ENCODE peak calls at places on chromosomes 13 and 19, in six cellular contexts. One of them, this sample, is unnamed.

GRCh38 chr19:10288662-10289166 is 1.0 kb upstream of the ICAM5 start:
- DNase-seq in upper lobe of right lung: peak
- DNase-seq in CD4-positive, alpha-beta T cell: no peak
- DNase-seq in neuronal stem cell: no peak
- DNase-seq in adrenal gland: no peak
- DNase-seq in HepG2: peak
- DNase-seq in this sample: no peak

GRCh38 chr13:100075700-100076587 is 12.9 kb upstream of the PCCA start:
- DNase-seq in upper lobe of right lung: no peak
- DNase-seq in adrenal gland: no peak
- DNase-seq in neuronal stem cell: no peak
- DNase-seq in CD4-positive, alpha-beta T cell: no peak
- DNase-seq in HepG2: peak
- DNase-seq in this sample: no peak

GRCh38 chr19:17294051-17294891 is 9.0 kb downstream of the ABHD8 start:
- DNase-seq in adrenal gland: peak
- DNase-seq in upper lobe of right lung: peak
- DNase-seq in neuronal stem cell: no peak
- DNase-seq in CD4-positive, alpha-beta T cell: peak
- DNase-seq in HepG2: no peak
- DNase-seq in this sample: no peak

GRCh38 chr13:44755872-44756271 is 179.7 kb upstream of the TSC22D1 start:
- DNase-seq in adrenal gland: no peak
- DNase-seq in upper lobe of right lung: no peak
- DNase-seq in CD4-positive, alpha-beta T cell: no peak
- DNase-seq in neuronal stem cell: no peak
- DNase-seq in HepG2: peak
- DNase-seq in this sample: no peak

GRCh38 chr19:12800873-12801465 is 631 bp downstream of the PRDX2 start:
- DNase-seq in neuronal stem cell: no peak
- DNase-seq in CD4-positive, alpha-beta T cell: no peak
- DNase-seq in HepG2: peak
- DNase-seq in upper lobe of right lung: no peak
- DNase-seq in adrenal gland: peak
- DNase-seq in this sample: no peak

GRCh38 chr19:40519352-40520322 is 52.8 kb downstream of the SPTBN4 start:
- DNase-seq in neuronal stem cell: no peak
- DNase-seq in adrenal gland: no peak
- DNase-seq in CD4-positive, alpha-beta T cell: no peak
- DNase-seq in HepG2: no peak
- DNase-seq in upper lobe of right lung: peak
- DNase-seq in this sample: no peak

GRCh38 chr19:28401739-28402138 is 811.2 kb downstream of the UQCRFS1 start:
- DNase-seq in CD4-positive, alpha-beta T cell: no peak
- DNase-seq in upper lobe of right lung: no peak
- DNase-seq in adrenal gland: no peak
- DNase-seq in HepG2: no peak
- DNase-seq in neuronal stem cell: no peak
- DNase-seq in this sample: no peak

GRCh38 chr13:88908896-88909535 is 1237.8 kb downstream of the SLITRK5 start:
- DNase-seq in HepG2: no peak
- DNase-seq in adrenal gland: no peak
- DNase-seq in upper lobe of right lung: no peak
- DNase-seq in CD4-positive, alpha-beta T cell: no peak
- DNase-seq in neuronal stem cell: no peak
- DNase-seq in this sample: no peak

GRCh38 chr19:3431760-3432397 is 48.4 kb downstream of the SMIM24 start:
- DNase-seq in HepG2: no peak
- DNase-seq in upper lobe of right lung: no peak
- DNase-seq in neuronal stem cell: no peak
- DNase-seq in CD4-positive, alpha-beta T cell: no peak
- DNase-seq in adrenal gland: no peak
- DNase-seq in this sample: no peak

GRCh38 chr19:40702337-40703012 is 12.0 kb upstream of the NUMBL start:
- DNase-seq in upper lobe of right lung: no peak
- DNase-seq in CD4-positive, alpha-beta T cell: no peak
- DNase-seq in adrenal gland: no peak
- DNase-seq in HepG2: peak
- DNase-seq in neuronal stem cell: no peak
- DNase-seq in this sample: no peak

GRCh38 chr19:29622191-29623070 is 16.3 kb downstream of the POP4 start:
- DNase-seq in adrenal gland: no peak
- DNase-seq in CD4-positive, alpha-beta T cell: no peak
- DNase-seq in HepG2: no peak
- DNase-seq in upper lobe of right lung: no peak
- DNase-seq in neuronal stem cell: no peak
- DNase-seq in this sample: no peak

GRCh38 chr19:16541526-16542044 is 652 bp downstream of the CHERP start:
- DNase-seq in CD4-positive, alpha-beta T cell: no peak
- DNase-seq in HepG2: no peak
- DNase-seq in upper lobe of right lung: no peak
- DNase-seq in adrenal gland: no peak
- DNase-seq in neuronal stem cell: no peak
- DNase-seq in this sample: no peak

GRCh38 chr19:41870401-41870873 is 6.6 kb upstream of the CD79A start:
- DNase-seq in CD4-positive, alpha-beta T cell: no peak
- DNase-seq in neuronal stem cell: no peak
- DNase-seq in adrenal gland: no peak
- DNase-seq in HepG2: no peak
- DNase-seq in upper lobe of right lung: no peak
- DNase-seq in this sample: no peak

GRCh38 chr13:39263033-39263432 is 224.8 kb downstream of the NHLRC3 start:
- DNase-seq in CD4-positive, alpha-beta T cell: no peak
- DNase-seq in HepG2: peak
- DNase-seq in upper lobe of right lung: no peak
- DNase-seq in adrenal gland: peak
- DNase-seq in neuronal stem cell: peak
- DNase-seq in this sample: peak

GRCh38 chr13:112055417-112056206 is 11.3 kb upstream of the SOX1 start:
- DNase-seq in neuronal stem cell: no peak
- DNase-seq in adrenal gland: no peak
- DNase-seq in HepG2: no peak
- DNase-seq in upper lobe of right lung: no peak
- DNase-seq in CD4-positive, alpha-beta T cell: no peak
- DNase-seq in this sample: no peak

GRCh38 chr13:75432045-75432444 is 49.9 kb downstream of the TBC1D4 start:
- DNase-seq in neuronal stem cell: no peak
- DNase-seq in adrenal gland: no peak
- DNase-seq in upper lobe of right lung: no peak
- DNase-seq in CD4-positive, alpha-beta T cell: no peak
- DNase-seq in HepG2: peak
- DNase-seq in this sample: no peak

GRCh38 chr19:35555301-35556005 is 8.0 kb downstream of the ATP4A start:
- DNase-seq in neuronal stem cell: peak
- DNase-seq in upper lobe of right lung: no peak
- DNase-seq in adrenal gland: peak
- DNase-seq in CD4-positive, alpha-beta T cell: no peak
- DNase-seq in HepG2: peak
- DNase-seq in this sample: no peak

GRCh38 chr13:33167521-33167920 is 118.0 kb downstream of the STARD13 start:
- DNase-seq in neuronal stem cell: no peak
- DNase-seq in upper lobe of right lung: no peak
- DNase-seq in CD4-positive, alpha-beta T cell: no peak
- DNase-seq in HepG2: peak
- DNase-seq in adrenal gland: no peak
- DNase-seq in this sample: no peak

GRCh38 chr19:33306853-33307792 is 4.8 kb upstream of the CEBPA start:
- DNase-seq in upper lobe of right lung: no peak
- DNase-seq in HepG2: no peak
- DNase-seq in neuronal stem cell: no peak
- DNase-seq in CD4-positive, alpha-beta T cell: no peak
- DNase-seq in adrenal gland: no peak
- DNase-seq in this sample: no peak

GRCh38 chr19:17441241-17442135 is 7.0 kb downstream of the TMEM221 start:
- DNase-seq in adrenal gland: no peak
- DNase-seq in neuronal stem cell: no peak
- DNase-seq in CD4-positive, alpha-beta T cell: no peak
- DNase-seq in upper lobe of right lung: no peak
- DNase-seq in HepG2: peak
- DNase-seq in this sample: no peak

GRCh38 chr19:49132974-49133609 is 13.7 kb downstream of the PPFIA3 start:
- DNase-seq in adrenal gland: no peak
- DNase-seq in upper lobe of right lung: peak
- DNase-seq in neuronal stem cell: no peak
- DNase-seq in HepG2: no peak
- DNase-seq in CD4-positive, alpha-beta T cell: no peak
- DNase-seq in this sample: no peak

GRCh38 chr13:56396318-56396717 is 744.4 kb upstream of the PRR20A start:
- DNase-seq in adrenal gland: no peak
- DNase-seq in CD4-positive, alpha-beta T cell: no peak
- DNase-seq in HepG2: no peak
- DNase-seq in upper lobe of right lung: no peak
- DNase-seq in neuronal stem cell: no peak
- DNase-seq in this sample: no peak

GRCh38 chr13:86788624-86789023 is 882.5 kb upstream of the SLITRK5 start:
- DNase-seq in HepG2: no peak
- DNase-seq in CD4-positive, alpha-beta T cell: no peak
- DNase-seq in neuronal stem cell: no peak
- DNase-seq in adrenal gland: no peak
- DNase-seq in upper lobe of right lung: no peak
- DNase-seq in this sample: no peak

GRCh38 chr19:19203012-19203856 is at the start of gene NR2C2AP:
- DNase-seq in CD4-positive, alpha-beta T cell: peak
- DNase-seq in HepG2: peak
- DNase-seq in neuronal stem cell: peak
- DNase-seq in upper lobe of right lung: peak
- DNase-seq in adrenal gland: peak
- DNase-seq in this sample: peak
- H3K27ac ChIP-seq in CD4-positive, alpha-beta T cell: peak
- H3K27ac ChIP-seq in HepG2: peak
- H3K27ac ChIP-seq in neuronal stem cell: no peak
- H3K27ac ChIP-seq in upper lobe of right lung: peak
- H3K27ac ChIP-seq in adrenal gland: peak
- H3K27ac ChIP-seq in this sample: peak

GRCh38 chr13:41611385-41611784 is 154.0 kb downstream of the RGCC start:
- DNase-seq in HepG2: no peak
- DNase-seq in upper lobe of right lung: no peak
- DNase-seq in CD4-positive, alpha-beta T cell: no peak
- DNase-seq in adrenal gland: no peak
- DNase-seq in neuronal stem cell: no peak
- DNase-seq in this sample: no peak

GRCh38 chr13:41608111-41608510 is 150.8 kb downstream of the RGCC start:
- DNase-seq in HepG2: no peak
- DNase-seq in neuronal stem cell: no peak
- DNase-seq in upper lobe of right lung: no peak
- DNase-seq in CD4-positive, alpha-beta T cell: no peak
- DNase-seq in adrenal gland: no peak
- DNase-seq in this sample: no peak

GRCh38 chr13:41608779-41609178 is 151.4 kb downstream of the RGCC start:
- DNase-seq in upper lobe of right lung: no peak
- DNase-seq in HepG2: no peak
- DNase-seq in adrenal gland: no peak
- DNase-seq in neuronal stem cell: no peak
- DNase-seq in CD4-positive, alpha-beta T cell: no peak
- DNase-seq in this sample: no peak

GRCh38 chr13:41610426-41610825 is 153.1 kb downstream of the RGCC start:
- DNase-seq in upper lobe of right lung: peak
- DNase-seq in neuronal stem cell: no peak
- DNase-seq in CD4-positive, alpha-beta T cell: no peak
- DNase-seq in adrenal gland: no peak
- DNase-seq in HepG2: peak
- DNase-seq in this sample: no peak

GRCh38 chr13:41609828-41610227 is 152.5 kb downstream of the RGCC start:
- DNase-seq in CD4-positive, alpha-beta T cell: no peak
- DNase-seq in upper lobe of right lung: no peak
- DNase-seq in adrenal gland: no peak
- DNase-seq in HepG2: no peak
- DNase-seq in neuronal stem cell: no peak
- DNase-seq in this sample: no peak
- H3K27ac ChIP-seq in CD4-positive, alpha-beta T cell: no peak
- H3K27ac ChIP-seq in upper lobe of right lung: peak
- H3K27ac ChIP-seq in adrenal gland: no peak
- H3K27ac ChIP-seq in HepG2: no peak
- H3K27ac ChIP-seq in neuronal stem cell: no peak
- H3K27ac ChIP-seq in this sample: no peak

DNA sequence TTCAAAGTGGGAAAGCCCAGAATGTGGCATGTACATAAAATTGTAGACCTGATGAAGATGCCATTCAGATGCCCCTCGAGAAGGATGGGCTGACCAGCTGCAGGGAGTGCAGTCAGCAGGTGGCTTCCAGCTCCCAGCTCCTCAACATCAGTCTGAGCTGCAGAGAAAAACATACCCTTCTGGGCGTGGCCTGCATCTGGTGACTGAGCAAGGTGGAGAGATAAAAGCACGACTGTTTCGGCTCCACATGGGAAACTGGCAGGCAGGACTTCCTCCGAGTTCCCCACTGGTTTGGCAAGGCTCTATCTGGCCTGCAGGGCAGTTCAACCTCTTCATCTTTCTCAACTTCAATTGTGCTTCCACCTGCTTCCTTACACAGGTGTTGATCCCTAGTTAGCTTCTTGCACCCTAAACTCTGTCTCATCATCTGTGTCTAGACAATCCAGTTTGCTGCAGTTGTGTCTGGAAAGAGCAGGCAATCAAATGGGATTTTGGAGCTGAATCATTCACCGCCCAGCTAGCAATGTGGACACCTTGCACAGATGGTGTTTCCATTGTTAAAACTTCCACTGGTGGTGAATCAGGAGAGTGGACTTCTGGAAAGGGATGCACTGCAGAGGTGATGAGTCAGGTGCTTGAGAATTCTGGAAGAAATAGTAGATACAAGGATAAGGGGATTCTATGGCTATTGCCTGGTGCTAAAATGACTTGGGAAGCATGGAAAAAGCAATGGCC is 56.8 kb downstream of the POLR1D start:
- DNase-seq in upper lobe of right lung: no peak
- DNase-seq in neuronal stem cell: no peak
- DNase-seq in HepG2: no peak
- DNase-seq in adrenal gland: no peak
- DNase-seq in CD4-positive, alpha-beta T cell: no peak
- DNase-seq in this sample: no peak
- H3K27ac ChIP-seq in upper lobe of right lung: no peak
- H3K27ac ChIP-seq in neuronal stem cell: no peak
- H3K27ac ChIP-seq in HepG2: no peak
- H3K27ac ChIP-seq in adrenal gland: no peak
- H3K27ac ChIP-seq in CD4-positive, alpha-beta T cell: no peak
- H3K27ac ChIP-seq in this sample: no peak

GRCh38 chr13:22432690-22433089 is 748.1 kb upstream of the SGCG start:
- DNase-seq in CD4-positive, alpha-beta T cell: no peak
- DNase-seq in adrenal gland: no peak
- DNase-seq in upper lobe of right lung: no peak
- DNase-seq in HepG2: no peak
- DNase-seq in neuronal stem cell: no peak
- DNase-seq in this sample: no peak

GRCh38 chr13:22423261-22423660 is 752.4 kb downstream of the FGF9 start:
- DNase-seq in neuronal stem cell: no peak
- DNase-seq in HepG2: no peak
- DNase-seq in CD4-positive, alpha-beta T cell: no peak
- DNase-seq in adrenal gland: peak
- DNase-seq in upper lobe of right lung: no peak
- DNase-seq in this sample: no peak

GRCh38 chr13:22428188-22428828 is 752.5 kb upstream of the SGCG start:
- DNase-seq in upper lobe of right lung: no peak
- DNase-seq in neuronal stem cell: no peak
- DNase-seq in CD4-positive, alpha-beta T cell: no peak
- DNase-seq in adrenal gland: peak
- DNase-seq in HepG2: no peak
- DNase-seq in this sample: no peak

GRCh38 chr13:22427041-22427440 is 753.7 kb upstream of the SGCG start:
- DNase-seq in CD4-positive, alpha-beta T cell: no peak
- DNase-seq in HepG2: no peak
- DNase-seq in adrenal gland: no peak
- DNase-seq in neuronal stem cell: no peak
- DNase-seq in upper lobe of right lung: no peak
- DNase-seq in this sample: no peak

GRCh38 chr13:22427783-22428182 is 753.0 kb upstream of the SGCG start:
- DNase-seq in neuronal stem cell: no peak
- DNase-seq in upper lobe of right lung: no peak
- DNase-seq in CD4-positive, alpha-beta T cell: no peak
- DNase-seq in adrenal gland: no peak
- DNase-seq in HepG2: no peak
- DNase-seq in this sample: no peak
- H3K27ac ChIP-seq in neuronal stem cell: no peak
- H3K27ac ChIP-seq in upper lobe of right lung: no peak
- H3K27ac ChIP-seq in CD4-positive, alpha-beta T cell: no peak
- H3K27ac ChIP-seq in adrenal gland: peak
- H3K27ac ChIP-seq in HepG2: no peak
- H3K27ac ChIP-seq in this sample: no peak

This sample was measured in tibial nerve.